ENCODE peak calls at places on chromosomes 2 and 18, in four cellular contexts. S is sigmoid colon, A is transverse colon, F is stomach. K is an unnamed sample.

GRCh38 chr2:2921011-2921720 is 456.5 kb downstream of the EIPR1 start:
- DNase-seq in S (no peak), A (no peak), F (no peak), K (peak; percentile 83)

GRCh38 chr2:127859712-127860085 is 1.7 kb upstream of the POLR2D start:
- DNase-seq in S (no peak), A (peak; percentile 83), F (peak; percentile 88), K (no peak)

GRCh38 chr18:23867011-23867410 is 147.5 kb upstream of the TTC39C start:
- DNase-seq in S (no peak), A (no peak), F (no peak), K (no peak)

GRCh38 chr2:85248741-85249524 is 78.9 kb downstream of the TGOLN2 start:
- DNase-seq in S (no peak), A (peak; percentile 68), F (no peak), K (no peak)

GRCh38 chr2:72778410-72778809 is 47.4 kb downstream of the EXOC6B start:
- DNase-seq in S (no peak), A (no peak), F (no peak), K (no peak)

GRCh38 chr2:172869861-172870260 is 134.2 kb downstream of the RAPGEF4 start:
- DNase-seq in S (no peak), A (no peak), F (no peak), K (peak; percentile 45)

GRCh38 chr2:215556979-215557378 is 121.1 kb upstream of the FN1 start:
- DNase-seq in S (no peak), A (no peak), F (no peak), K (no peak)

GRCh38 chr2:37090019-37090477 is 5.7 kb downstream of the GPATCH11 start:
- DNase-seq in S (no peak), A (no peak), F (no peak), K (no peak)

GRCh38 chr2:17713291-17713690 is 40.3 kb downstream of the SMC6 start:
- DNase-seq in S (no peak), A (no peak), F (no peak), K (no peak)

GRCh38 chr2:238425979-238426567 is 654 bp upstream of the ASB1 start:
- DNase-seq in S (no peak), A (no peak), F (peak; percentile 25), K (no peak)

GRCh38 chr18:48992791-48993555 is 42.2 kb upstream of the SMAD7 start:
- DNase-seq in S (no peak), A (no peak), F (no peak), K (no peak)

GRCh38 chr2:29808321-29808720 is 113.1 kb downstream of the ALK start:
- DNase-seq in S (no peak), A (no peak), F (no peak), K (no peak)

GRCh38 chr2:73004466-73004865 is 67.0 kb downstream of the SFXN5 start:
- DNase-seq in S (no peak), A (no peak), F (peak; percentile 17), K (no peak)

GRCh38 chr2:181164699-181165098 is 184.3 kb downstream of the UBE2E3 start:
- DNase-seq in S (no peak), A (no peak), F (no peak), K (no peak)

DNA sequence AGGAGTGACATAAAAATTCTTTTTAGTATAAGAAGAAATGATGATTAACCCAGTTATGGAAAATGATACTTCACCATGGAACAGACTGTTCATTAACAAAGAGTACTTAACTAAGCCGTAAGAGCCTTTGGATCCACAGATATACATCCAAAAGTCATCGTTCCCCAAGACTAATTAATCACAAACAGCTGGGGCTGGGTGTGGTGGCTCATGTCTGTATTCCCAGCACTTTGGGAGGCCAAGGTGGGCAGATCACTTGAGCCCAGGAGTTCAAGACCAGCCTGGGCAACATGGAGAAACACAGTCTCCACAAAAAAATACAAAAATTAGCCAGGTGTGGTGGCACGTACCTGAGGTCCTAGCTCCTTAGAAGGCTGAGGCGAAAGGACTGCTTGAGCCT is 36.2 kb downstream of the LPIN2 start:
- DNase-seq in S (no peak), A (no peak), F (no peak), K (no peak)
- H3K4me1 ChIP-seq in S (peaks cover 76% of the 10 kb centered on the region), A (peaks cover 14% of the 10 kb centered on the region), F (peaks cover 98% of the 10 kb centered on the region), K (peaks cover 72% of the 10 kb centered on the region)

GRCh38 chr18:58291131-58291530 is 247.1 kb downstream of the NEDD4L start:
- DNase-seq in S (no peak), A (no peak), F (no peak), K (no peak)
- H3K27ac ChIP-seq in S (no peak overlapping the region), A (no peak overlapping the region), F (peak overlapping the region; percentile 93), K (no peak overlapping the region)

DNA sequence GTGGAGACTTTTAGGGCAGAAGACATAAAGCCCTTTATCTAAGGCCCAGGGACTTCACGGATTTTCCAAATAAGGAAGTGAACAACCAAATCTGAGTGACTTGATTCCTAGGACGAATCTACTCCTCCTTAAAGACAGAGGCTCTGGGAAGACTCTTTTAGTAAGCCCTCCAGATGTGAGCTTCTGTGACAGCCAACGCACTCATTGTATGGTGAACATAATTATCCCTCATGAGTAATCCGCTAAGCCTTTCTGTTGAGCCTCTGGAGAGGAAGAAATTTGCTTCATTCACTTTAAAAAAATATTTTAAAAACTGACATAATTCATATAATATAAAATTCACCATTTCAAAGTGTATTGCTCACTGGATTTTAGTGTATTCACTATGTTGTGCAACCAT is 33.5 kb downstream of the CCDC93 start:
- DNase-seq in S (no peak), A (no peak), F (no peak), K (no peak)
- TF ChIP-seq POLR2A in S (no peak), A (no peak), F (no peak), K (no peak)

GRCh38 chr18:74288730-74289129 is 3.0 kb downstream of the CYB5A start:
- DNase-seq in S (peak; percentile 74), A (no peak), F (no peak), K (peak; percentile 87)
- H3K4me1 ChIP-seq in S (peaks cover 83% of the 10 kb centered on the region), A (no peaks in the 10 kb centered on the region), F (peaks cover 84% of the 10 kb centered on the region), K (peaks cover 69% of the 10 kb centered on the region)

GRCh38 chr2:70520825-70521224 is 32.8 kb downstream of the TGFA start:
- DNase-seq in S (no peak), A (no peak), F (no peak), K (no peak)
- H3K27ac ChIP-seq in S (no peak overlapping the region), A (no peak overlapping the region), F (no peak overlapping the region), K (no peak overlapping the region)

GRCh38 chr2:21003572-21004180 is 40.2 kb downstream of the APOB start:
- DNase-seq in S (no peak), A (no peak), F (no peak), K (no peak)

GRCh38 chr2:21004181-21004572 is 39.7 kb downstream of the APOB start:
- DNase-seq in S (no peak), A (no peak), F (no peak), K (no peak)

GRCh38 chr2:21006423-21007128 is 37.3 kb downstream of the APOB start:
- DNase-seq in S (no peak), A (no peak), F (no peak), K (no peak)

GRCh38 chr2:21005700-21006422 is 38.0 kb downstream of the APOB start:
- DNase-seq in S (no peak), A (no peak), F (no peak), K (no peak)

DNA sequence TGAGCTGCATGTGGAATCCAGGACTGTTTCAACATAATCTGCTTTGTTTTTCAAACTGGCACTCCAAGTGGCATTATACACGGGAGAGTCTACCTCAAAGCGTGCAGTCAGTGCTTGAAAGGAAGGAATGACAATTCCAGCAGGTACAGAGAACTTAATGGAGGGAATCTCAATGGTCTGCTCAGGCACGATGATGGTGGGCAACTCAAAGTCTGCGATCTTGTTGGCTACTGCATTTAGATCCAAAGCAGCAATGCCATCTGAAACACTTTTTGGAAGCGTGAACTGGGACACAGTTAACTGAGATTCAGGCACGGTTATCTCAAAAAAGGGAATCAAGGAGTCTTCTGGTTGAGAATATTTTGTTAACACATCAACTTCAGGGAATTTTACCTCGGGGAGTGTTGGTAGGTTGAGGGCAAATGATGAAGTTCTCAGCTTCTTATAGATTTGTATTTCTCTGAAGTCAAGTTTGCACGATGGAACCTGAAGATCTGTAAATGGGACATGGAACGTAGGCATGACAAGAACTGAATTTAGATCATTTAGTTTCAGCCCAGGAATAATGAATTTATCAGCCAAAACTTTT is 38.7 kb downstream of the APOB start:
- DNase-seq in S (no peak), A (no peak), F (no peak), K (no peak)
- TF ChIP-seq POLR2A in S (no peak), A (no peak), F (no peak), K (no peak)

GRCh38 chr2:167756427-167756826 is 491.0 kb downstream of the STK39 start:
- DNase-seq in S (no peak), A (no peak), F (no peak), K (no peak)

GRCh38 chr2:167749641-167750040 is 497.8 kb downstream of the STK39 start:
- DNase-seq in S (no peak), A (no peak), F (no peak), K (no peak)

GRCh38 chr2:167752734-167753133 is 494.7 kb downstream of the STK39 start:
- DNase-seq in S (no peak), A (no peak), F (no peak), K (no peak)

GRCh38 chr2:167750675-167751074 is 496.7 kb downstream of the STK39 start:
- DNase-seq in S (no peak), A (no peak), F (no peak), K (no peak)

DNA sequence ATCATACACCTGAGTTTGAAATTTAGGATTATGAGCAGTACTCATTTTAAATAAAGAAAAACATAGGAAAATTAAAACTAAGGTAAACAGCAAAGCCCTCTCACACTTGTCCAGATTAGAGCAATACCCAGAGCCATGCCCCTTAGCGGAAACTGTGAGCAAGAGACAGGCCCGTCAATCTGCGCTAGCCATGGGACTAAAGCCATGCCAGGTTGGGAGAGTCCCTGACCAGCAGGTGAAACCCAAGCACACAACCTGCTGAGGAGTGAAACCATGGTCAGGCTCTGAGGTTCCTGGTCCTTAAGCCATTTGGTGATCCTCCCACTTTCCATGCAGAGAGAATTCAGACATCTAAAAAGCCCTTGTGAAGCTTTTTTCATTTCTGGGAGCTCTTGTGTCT is 494.3 kb downstream of the STK39 start:
- DNase-seq in S (no peak), A (no peak), F (no peak), K (no peak)
- H3K4me1 ChIP-seq in S (peaks cover 4% of the 10 kb centered on the region), A (no peaks in the 10 kb centered on the region), F (no peaks in the 10 kb centered on the region), K (no peaks in the 10 kb centered on the region)

GRCh38 chr2:205704101-205704741 is 21.9 kb downstream of the NRP2 start:
- DNase-seq in S (peak; percentile 78), A (peak; percentile 41), F (peak; percentile 69), K (no peak)
- H3K27ac ChIP-seq in S (peak overlapping the region; percentile 94), A (peak overlapping the region; percentile 95), F (peak overlapping the region; percentile 53), K (peak overlapping the region; percentile 92)